ENCODE peak calls at places on chromosomes 1 and 21, in ten cellular contexts. One of them, this sample, is unnamed. For H3K27me3, the result is how much of the 10 kb centered on the place peaks cover.

GRCh38 chr1:8448906-8449661 is 131.2 kb downstream of the SLC45A1 start:
- DNase-seq in PC-9: peak
- DNase-seq in RWPE2: no peak
- DNase-seq in tibial nerve: no peak
- DNase-seq in uterus: no peak
- DNase-seq in sigmoid colon: peak
- DNase-seq in esophagus muscularis mucosa: no peak
- DNase-seq in CD8-positive, alpha-beta memory T cell: no peak
- DNase-seq in effector memory CD4-positive, alpha-beta T cell: no peak
- DNase-seq in AG04450: no peak
- DNase-seq in this sample: no peak

GRCh38 chr1:232992227-232992626 is 41.8 kb downstream of the NTPCR start:
- DNase-seq in esophagus muscularis mucosa: no peak
- DNase-seq in AG04450: no peak
- DNase-seq in sigmoid colon: no peak
- DNase-seq in uterus: no peak
- DNase-seq in CD8-positive, alpha-beta memory T cell: no peak
- DNase-seq in effector memory CD4-positive, alpha-beta T cell: no peak
- DNase-seq in tibial nerve: no peak
- DNase-seq in PC-9: no peak
- DNase-seq in RWPE2: no peak
- DNase-seq in this sample: no peak

GRCh38 chr1:232578681-232579195 is 51.2 kb downstream of the SIPA1L2 start:
- DNase-seq in effector memory CD4-positive, alpha-beta T cell: no peak
- DNase-seq in sigmoid colon: no peak
- DNase-seq in esophagus muscularis mucosa: no peak
- DNase-seq in RWPE2: no peak
- DNase-seq in AG04450: no peak
- DNase-seq in CD8-positive, alpha-beta memory T cell: no peak
- DNase-seq in tibial nerve: no peak
- DNase-seq in PC-9: no peak
- DNase-seq in uterus: no peak
- DNase-seq in this sample: no peak

GRCh38 chr21:42986125-42986783 is 11.9 kb downstream of the PKNOX1 start:
- DNase-seq in uterus: no peak
- DNase-seq in effector memory CD4-positive, alpha-beta T cell: no peak
- DNase-seq in sigmoid colon: no peak
- DNase-seq in tibial nerve: no peak
- DNase-seq in AG04450: no peak
- DNase-seq in RWPE2: no peak
- DNase-seq in CD8-positive, alpha-beta memory T cell: no peak
- DNase-seq in PC-9: no peak
- DNase-seq in esophagus muscularis mucosa: no peak
- DNase-seq in this sample: no peak

GRCh38 chr1:159089184-159089791 is 12.7 kb upstream of the AIM2 start:
- DNase-seq in RWPE2: no peak
- DNase-seq in PC-9: no peak
- DNase-seq in CD8-positive, alpha-beta memory T cell: peak
- DNase-seq in esophagus muscularis mucosa: no peak
- DNase-seq in sigmoid colon: no peak
- DNase-seq in AG04450: no peak
- DNase-seq in tibial nerve: no peak
- DNase-seq in effector memory CD4-positive, alpha-beta T cell: no peak
- DNase-seq in uterus: no peak
- DNase-seq in this sample: peak

GRCh38 chr1:215083408-215083961 is 948 bp downstream of the KCNK2 start:
- DNase-seq in esophagus muscularis mucosa: no peak
- DNase-seq in AG04450: no peak
- DNase-seq in CD8-positive, alpha-beta memory T cell: no peak
- DNase-seq in sigmoid colon: peak
- DNase-seq in RWPE2: no peak
- DNase-seq in PC-9: no peak
- DNase-seq in tibial nerve: peak
- DNase-seq in effector memory CD4-positive, alpha-beta T cell: no peak
- DNase-seq in uterus: no peak
- DNase-seq in this sample: no peak

GRCh38 chr1:3596663-3597598 is 14.4 kb downstream of the MEGF6 start:
- DNase-seq in AG04450: no peak
- DNase-seq in CD8-positive, alpha-beta memory T cell: no peak
- DNase-seq in uterus: no peak
- DNase-seq in esophagus muscularis mucosa: no peak
- DNase-seq in tibial nerve: no peak
- DNase-seq in RWPE2: no peak
- DNase-seq in sigmoid colon: no peak
- DNase-seq in effector memory CD4-positive, alpha-beta T cell: no peak
- DNase-seq in PC-9: no peak
- DNase-seq in this sample: no peak

GRCh38 chr1:165842363-165843129 is 15.1 kb downstream of the UCK2 start:
- DNase-seq in effector memory CD4-positive, alpha-beta T cell: no peak
- DNase-seq in RWPE2: no peak
- DNase-seq in AG04450: no peak
- DNase-seq in PC-9: no peak
- DNase-seq in tibial nerve: no peak
- DNase-seq in esophagus muscularis mucosa: no peak
- DNase-seq in CD8-positive, alpha-beta memory T cell: peak
- DNase-seq in uterus: no peak
- DNase-seq in sigmoid colon: no peak
- DNase-seq in this sample: peak

GRCh38 chr1:146051452-146051852 is 29.9 kb upstream of the HJV start:
- DNase-seq in uterus: no peak
- DNase-seq in PC-9: no peak
- DNase-seq in RWPE2: no peak
- DNase-seq in esophagus muscularis mucosa: peak
- DNase-seq in CD8-positive, alpha-beta memory T cell: no peak
- DNase-seq in tibial nerve: no peak
- DNase-seq in sigmoid colon: peak
- DNase-seq in effector memory CD4-positive, alpha-beta T cell: no peak
- DNase-seq in AG04450: no peak
- DNase-seq in this sample: no peak

GRCh38 chr1:234629026-234629425 is 19.0 kb upstream of the IRF2BP2 start:
- DNase-seq in RWPE2: no peak
- DNase-seq in PC-9: no peak
- DNase-seq in effector memory CD4-positive, alpha-beta T cell: no peak
- DNase-seq in tibial nerve: no peak
- DNase-seq in sigmoid colon: no peak
- DNase-seq in AG04450: no peak
- DNase-seq in esophagus muscularis mucosa: no peak
- DNase-seq in uterus: no peak
- DNase-seq in CD8-positive, alpha-beta memory T cell: no peak
- DNase-seq in this sample: no peak

GRCh38 chr1:66930823-66931174 is 6.0 kb downstream of the MIER1 start:
- DNase-seq in uterus: no peak
- DNase-seq in PC-9: no peak
- DNase-seq in AG04450: no peak
- DNase-seq in CD8-positive, alpha-beta memory T cell: no peak
- DNase-seq in effector memory CD4-positive, alpha-beta T cell: no peak
- DNase-seq in sigmoid colon: no peak
- DNase-seq in RWPE2: no peak
- DNase-seq in tibial nerve: no peak
- DNase-seq in esophagus muscularis mucosa: no peak
- DNase-seq in this sample: no peak

GRCh38 chr1:119587328-119587727 is 60.7 kb downstream of the ZNF697 start:
- DNase-seq in uterus: no peak
- DNase-seq in effector memory CD4-positive, alpha-beta T cell: no peak
- DNase-seq in RWPE2: no peak
- DNase-seq in tibial nerve: no peak
- DNase-seq in PC-9: no peak
- DNase-seq in AG04450: no peak
- DNase-seq in CD8-positive, alpha-beta memory T cell: no peak
- DNase-seq in esophagus muscularis mucosa: no peak
- DNase-seq in sigmoid colon: no peak
- DNase-seq in this sample: no peak

GRCh38 chr1:113101588-113101987 is 28.6 kb downstream of the LRIG2 start:
- DNase-seq in effector memory CD4-positive, alpha-beta T cell: no peak
- DNase-seq in AG04450: no peak
- DNase-seq in sigmoid colon: no peak
- DNase-seq in esophagus muscularis mucosa: no peak
- DNase-seq in uterus: no peak
- DNase-seq in RWPE2: no peak
- DNase-seq in PC-9: no peak
- DNase-seq in CD8-positive, alpha-beta memory T cell: no peak
- DNase-seq in tibial nerve: no peak
- DNase-seq in this sample: no peak
- H3K27ac ChIP-seq in effector memory CD4-positive, alpha-beta T cell: no peak
- H3K27ac ChIP-seq in AG04450: no peak
- H3K27ac ChIP-seq in sigmoid colon: no peak
- H3K27ac ChIP-seq in esophagus muscularis mucosa: no peak
- H3K27ac ChIP-seq in uterus: no peak
- H3K27ac ChIP-seq in RWPE2: no peak
- H3K27ac ChIP-seq in PC-9: peak
- H3K27ac ChIP-seq in CD8-positive, alpha-beta memory T cell: no peak
- H3K27ac ChIP-seq in tibial nerve: no peak
- H3K27ac ChIP-seq in this sample: no peak

GRCh38 chr1:202645097-202645476 is 65.2 kb downstream of the SYT2 start:
- DNase-seq in effector memory CD4-positive, alpha-beta T cell: no peak
- DNase-seq in sigmoid colon: no peak
- DNase-seq in AG04450: no peak
- DNase-seq in CD8-positive, alpha-beta memory T cell: no peak
- DNase-seq in uterus: no peak
- DNase-seq in tibial nerve: no peak
- DNase-seq in PC-9: no peak
- DNase-seq in RWPE2: no peak
- DNase-seq in esophagus muscularis mucosa: no peak
- DNase-seq in this sample: no peak
- H3K4me3 ChIP-seq in effector memory CD4-positive, alpha-beta T cell: no peak
- H3K4me3 ChIP-seq in sigmoid colon: no peak
- H3K4me3 ChIP-seq in AG04450: no peak
- H3K4me3 ChIP-seq in CD8-positive, alpha-beta memory T cell: no peak
- H3K4me3 ChIP-seq in uterus: no peak
- H3K4me3 ChIP-seq in tibial nerve: no peak
- H3K4me3 ChIP-seq in PC-9: no peak
- H3K4me3 ChIP-seq in RWPE2: no peak
- H3K4me3 ChIP-seq in esophagus muscularis mucosa: no peak
- H3K4me3 ChIP-seq in this sample: no peak

DNA sequence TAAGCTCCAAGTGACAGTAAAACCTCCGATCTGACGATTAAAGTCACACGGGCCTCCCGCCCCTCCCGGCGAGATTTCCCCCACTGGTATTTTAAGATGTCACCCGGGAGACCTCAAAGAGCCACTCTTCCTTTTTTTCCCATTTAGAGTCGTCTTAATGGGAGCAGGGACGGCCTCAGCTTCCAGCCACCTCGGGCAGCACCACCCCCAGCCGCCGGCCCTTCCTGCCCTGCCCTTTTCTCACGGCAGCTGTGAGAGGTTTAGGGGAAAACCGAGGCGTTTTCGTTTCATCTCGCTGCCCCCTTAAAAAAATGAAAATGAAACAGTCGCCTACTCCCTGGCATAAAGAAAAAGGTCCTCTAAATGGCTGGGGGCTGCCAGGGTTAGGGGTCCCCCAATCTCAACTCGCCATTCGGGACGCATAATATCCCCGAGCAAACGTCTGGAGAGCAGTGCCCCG is 1.4 kb downstream of the RUNX3 start:
- DNase-seq in uterus: no peak
- DNase-seq in AG04450: no peak
- DNase-seq in esophagus muscularis mucosa: no peak
- DNase-seq in RWPE2: no peak
- DNase-seq in sigmoid colon: peak
- DNase-seq in tibial nerve: no peak
- DNase-seq in PC-9: no peak
- DNase-seq in CD8-positive, alpha-beta memory T cell: peak
- DNase-seq in effector memory CD4-positive, alpha-beta T cell: peak
- DNase-seq in this sample: peak
- H3K27me3 ChIP-seq in uterus: under half
- H3K27me3 ChIP-seq in AG04450: half or more
- H3K27me3 ChIP-seq in esophagus muscularis mucosa: half or more
- H3K27me3 ChIP-seq in RWPE2: half or more
- H3K27me3 ChIP-seq in sigmoid colon: half or more
- H3K27me3 ChIP-seq in tibial nerve: half or more
- H3K27me3 ChIP-seq in PC-9: under half
- H3K27me3 ChIP-seq in CD8-positive, alpha-beta memory T cell: under half
- H3K27me3 ChIP-seq in effector memory CD4-positive, alpha-beta T cell: under half
- H3K27me3 ChIP-seq in this sample: under half

GRCh38 chr1:228350179-228350742 is 56.4 kb downstream of the TRIM11 start:
- DNase-seq in CD8-positive, alpha-beta memory T cell: no peak
- DNase-seq in PC-9: no peak
- DNase-seq in RWPE2: no peak
- DNase-seq in uterus: no peak
- DNase-seq in AG04450: no peak
- DNase-seq in esophagus muscularis mucosa: no peak
- DNase-seq in sigmoid colon: no peak
- DNase-seq in effector memory CD4-positive, alpha-beta T cell: no peak
- DNase-seq in tibial nerve: no peak
- DNase-seq in this sample: no peak

GRCh38 chr1:228352677-228353481 is 53.8 kb downstream of the TRIM11 start:
- DNase-seq in AG04450: no peak
- DNase-seq in CD8-positive, alpha-beta memory T cell: no peak
- DNase-seq in RWPE2: no peak
- DNase-seq in uterus: no peak
- DNase-seq in effector memory CD4-positive, alpha-beta T cell: no peak
- DNase-seq in sigmoid colon: peak
- DNase-seq in PC-9: no peak
- DNase-seq in tibial nerve: no peak
- DNase-seq in esophagus muscularis mucosa: no peak
- DNase-seq in this sample: no peak

GRCh38 chr1:228349701-228350171 is 56.9 kb downstream of the TRIM11 start:
- DNase-seq in AG04450: no peak
- DNase-seq in CD8-positive, alpha-beta memory T cell: no peak
- DNase-seq in uterus: peak
- DNase-seq in sigmoid colon: peak
- DNase-seq in RWPE2: peak
- DNase-seq in PC-9: no peak
- DNase-seq in effector memory CD4-positive, alpha-beta T cell: no peak
- DNase-seq in esophagus muscularis mucosa: no peak
- DNase-seq in tibial nerve: no peak
- DNase-seq in this sample: no peak

GRCh38 chr1:228351850-228352249 is 54.8 kb downstream of the TRIM11 start:
- DNase-seq in RWPE2: peak
- DNase-seq in tibial nerve: no peak
- DNase-seq in uterus: no peak
- DNase-seq in CD8-positive, alpha-beta memory T cell: no peak
- DNase-seq in AG04450: no peak
- DNase-seq in sigmoid colon: peak
- DNase-seq in PC-9: no peak
- DNase-seq in esophagus muscularis mucosa: no peak
- DNase-seq in effector memory CD4-positive, alpha-beta T cell: no peak
- DNase-seq in this sample: no peak

DNA sequence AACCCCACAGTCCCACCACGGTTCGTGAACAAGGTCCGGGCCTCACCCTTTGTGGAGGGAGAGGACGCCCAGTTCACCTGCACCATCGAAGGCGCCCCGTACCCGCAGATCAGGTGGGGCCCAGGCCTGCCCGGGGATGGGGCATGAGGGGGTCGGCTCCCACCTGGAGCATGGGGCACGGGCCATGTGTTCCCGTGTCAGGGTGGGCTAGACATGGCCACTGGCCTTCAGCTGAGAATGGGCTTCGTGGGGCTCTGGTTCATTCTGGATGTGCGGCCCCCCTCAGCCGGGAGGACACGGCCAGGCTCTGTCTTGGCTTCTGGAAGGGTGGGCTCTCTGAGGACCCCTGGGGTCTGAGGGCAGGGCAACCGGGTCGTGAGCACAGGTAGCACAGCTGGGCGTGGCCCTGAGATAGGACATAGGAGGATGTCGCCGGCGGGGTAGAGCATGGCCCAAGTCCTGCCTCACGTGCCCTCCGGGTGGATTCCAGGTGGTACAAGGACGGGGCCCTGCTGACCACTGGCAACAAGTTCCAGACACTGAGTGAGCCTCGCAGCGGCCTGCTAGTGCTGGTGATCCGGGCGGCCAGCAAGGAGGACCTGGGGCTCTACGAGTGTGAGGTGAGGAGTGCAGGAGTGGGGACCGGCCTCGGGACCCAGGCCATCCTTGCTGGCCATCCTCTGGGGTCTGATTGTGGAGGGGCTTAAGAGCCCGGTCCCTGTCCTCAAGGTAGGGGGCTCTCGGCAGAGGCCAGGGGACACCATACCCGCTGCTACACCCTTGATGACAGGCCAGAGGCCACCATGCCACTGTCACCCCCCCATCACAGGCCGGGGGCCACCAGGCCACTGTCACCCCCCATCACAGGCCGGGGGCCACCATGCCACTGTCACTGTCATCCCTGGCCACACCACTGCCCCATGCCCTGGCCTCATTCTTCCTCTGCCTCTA is 55.5 kb downstream of the TRIM11 start:
- DNase-seq in RWPE2: peak
- DNase-seq in esophagus muscularis mucosa: no peak
- DNase-seq in AG04450: no peak
- DNase-seq in effector memory CD4-positive, alpha-beta T cell: no peak
- DNase-seq in CD8-positive, alpha-beta memory T cell: no peak
- DNase-seq in sigmoid colon: peak
- DNase-seq in PC-9: no peak
- DNase-seq in uterus: peak
- DNase-seq in tibial nerve: no peak
- DNase-seq in this sample: no peak
- H3K27ac ChIP-seq in RWPE2: no peak
- H3K27ac ChIP-seq in esophagus muscularis mucosa: no peak
- H3K27ac ChIP-seq in AG04450: no peak
- H3K27ac ChIP-seq in effector memory CD4-positive, alpha-beta T cell: no peak
- H3K27ac ChIP-seq in CD8-positive, alpha-beta memory T cell: no peak
- H3K27ac ChIP-seq in sigmoid colon: no peak
- H3K27ac ChIP-seq in PC-9: no peak
- H3K27ac ChIP-seq in uterus: no peak
- H3K27ac ChIP-seq in tibial nerve: no peak
- H3K27ac ChIP-seq in this sample: no peak

This sample was measured in naive thymus-derived CD4-positive, alpha-beta T cell.